ENCODE peak calls at places on chromosomes 11 and 22, in five cellular contexts. H, S, M, D and E are unnamed samples.

GRCh38 chr22:19663821-19664325 is 50.4 kb upstream of the SEPTIN5 start:
- DNase-seq in M (peak), S (no peak), H (peak), D (peak), E (peak)

GRCh38 chr11:11661356-11662040 is 39.7 kb upstream of the GALNT18 start:
- DNase-seq in D (no peak), S (no peak), H (no peak), M (no peak), E (no peak)

GRCh38 chr11:96219981-96220623 is 122.9 kb downstream of the MAML2 start:
- DNase-seq in H (no peak), D (peak), S (no peak), M (peak), E (no peak)

GRCh38 chr11:45724145-45724544 is 58.7 kb upstream of the CHST1 start:
- DNase-seq in D (no peak), H (no peak), M (no peak), S (no peak), E (no peak)

GRCh38 chr22:24953294-24954113 is 988 bp downstream of the KIAA1671 start:
- DNase-seq in S (no peak), H (no peak), D (no peak), M (no peak), E (peak)

GRCh38 chr22:49760280-49760629 is 67.4 kb downstream of the BRD1 start:
- DNase-seq in H (no peak), M (no peak), S (peak), D (no peak), E (no peak)

GRCh38 chr11:23563591-23563990 is 703.3 kb upstream of the CCDC179 start:
- DNase-seq in H (no peak), D (no peak), M (no peak), S (no peak), E (no peak)

GRCh38 chr11:2825261-2825885 is 60.2 kb downstream of the CDKN1C start:
- DNase-seq in S (no peak), D (peak), H (peak), M (peak), E (no peak)

GRCh38 chr11:122756417-122756816 is 81.9 kb upstream of the CRTAM start:
- DNase-seq in D (no peak), M (no peak), S (no peak), H (no peak), E (no peak)
- TF ChIP-seq CTCF in D (no peak), M (no peak), S (no peak), H (peak), E (no peak)

GRCh38 chr22:38698407-38699094 is 2.2 kb downstream of the JOSD1 start:
- DNase-seq in M (no peak), H (no peak), D (no peak), S (no peak), E (no peak)

GRCh38 chr22:38699143-38699542 is 1.6 kb downstream of the JOSD1 start:
- DNase-seq in M (no peak), S (no peak), H (no peak), D (no peak), E (no peak)

GRCh38 chr22:38699784-38700183 is 959 bp downstream of the JOSD1 start:
- DNase-seq in S (peak), M (peak), H (no peak), D (peak), E (no peak)

GRCh38 chr22:38700271-38700788 is 413 bp downstream of the JOSD1 start:
- DNase-seq in D (peak), S (peak), M (no peak), H (no peak), E (peak)

DNA sequence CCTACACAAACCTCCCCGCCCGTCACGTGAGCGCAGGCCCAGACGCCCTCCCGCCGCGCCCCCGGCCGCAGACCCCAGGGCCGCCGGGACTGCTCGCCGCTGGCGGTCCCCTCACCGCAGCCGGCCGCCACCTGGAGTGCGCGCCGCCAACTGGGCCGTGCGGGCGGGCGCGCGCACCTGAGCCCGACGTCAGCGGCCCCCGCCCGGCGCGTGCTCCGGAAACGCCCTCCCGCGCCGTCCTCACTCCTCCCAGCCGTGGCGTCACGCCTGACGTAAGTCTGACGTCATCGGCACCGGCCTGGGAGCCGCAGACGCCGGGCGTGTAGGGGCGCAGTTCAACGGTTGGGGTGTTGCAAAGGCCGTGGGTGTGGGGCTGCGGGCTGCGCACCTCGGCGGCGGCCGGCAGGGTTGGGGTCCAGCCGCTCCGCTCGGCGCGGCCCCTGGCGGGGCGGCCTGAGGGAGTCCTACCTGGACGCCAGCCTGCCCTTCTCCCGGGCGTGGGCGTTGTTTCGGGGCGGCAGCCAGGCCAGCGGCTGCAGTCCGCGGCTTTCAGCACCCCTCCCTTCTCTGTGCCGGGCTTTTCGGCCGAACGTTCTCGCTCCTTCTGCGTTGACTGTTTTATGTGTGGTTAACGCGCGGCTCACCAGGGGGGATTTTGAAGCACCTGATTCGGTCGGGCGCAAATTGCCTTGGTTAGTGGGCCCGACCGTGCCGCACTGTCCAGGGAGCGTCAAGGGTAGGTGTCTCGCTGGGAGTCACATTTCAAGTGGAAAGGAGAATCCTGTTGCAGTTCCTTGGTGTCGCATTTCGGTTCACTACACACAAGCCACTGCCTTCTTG is at the start of gene JOSD1:
- DNase-seq in S (peak), D (peak), M (peak), H (peak), E (peak)
- TF ChIP-seq CTCF in S (no peak), D (no peak), M (no peak), H (no peak), E (no peak)

GRCh38 chr11:116375221-116375620 is 397.6 kb downstream of the BUD13 start:
- DNase-seq in D (no peak), M (no peak), S (no peak), H (no peak), E (no peak)
- TF ChIP-seq CTCF in D (no peak), M (no peak), S (peak), H (no peak), E (no peak)

DNA sequence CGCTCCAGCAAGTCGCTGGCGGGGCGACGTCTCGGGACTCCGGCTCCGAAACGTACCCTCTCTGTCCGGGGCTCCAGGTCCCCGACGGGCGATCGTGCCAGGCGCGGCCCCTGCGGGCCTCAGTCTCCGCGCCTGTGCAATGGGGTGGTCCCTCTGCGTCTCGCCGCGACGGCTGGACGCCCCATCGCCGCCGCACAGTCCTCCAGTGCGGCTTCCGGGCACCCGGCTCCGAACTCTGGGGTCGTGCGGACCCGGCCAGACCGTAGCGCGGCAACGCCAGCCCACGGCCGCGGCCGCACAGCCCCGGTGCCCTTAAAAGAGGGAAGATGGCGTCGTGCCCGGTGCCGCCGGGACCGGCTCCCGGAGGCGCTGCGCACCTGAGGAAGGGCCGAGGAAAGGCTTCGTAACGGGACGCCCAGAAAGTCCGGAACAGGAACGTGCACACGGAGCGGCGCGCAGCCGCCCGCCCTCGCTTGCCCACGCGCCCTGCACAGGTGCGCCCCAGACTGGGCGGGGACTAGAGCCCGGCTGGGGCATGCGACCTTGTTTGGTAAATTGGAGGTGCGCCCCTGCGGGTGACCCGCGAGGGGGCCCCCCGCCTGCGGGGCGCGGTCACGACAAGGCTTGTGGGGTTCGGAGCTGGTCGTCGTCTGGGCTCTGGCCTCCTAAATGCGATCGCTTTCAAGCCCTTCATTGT is 525 bp downstream of the BIK start:
- DNase-seq in S (peak), M (no peak), D (no peak), H (no peak), E (peak)
- TF ChIP-seq CTCF in S (no peak), M (no peak), D (no peak), H (no peak), E (no peak)

GRCh38 chr11:72932132-72932570 is 117.9 kb downstream of the ATG16L2 start:
- DNase-seq in D (peak), S (peak), M (peak), H (peak), E (no peak)
- TF ChIP-seq CTCF in D (no peak), S (no peak), M (no peak), H (no peak), E (no peak)

DNA sequence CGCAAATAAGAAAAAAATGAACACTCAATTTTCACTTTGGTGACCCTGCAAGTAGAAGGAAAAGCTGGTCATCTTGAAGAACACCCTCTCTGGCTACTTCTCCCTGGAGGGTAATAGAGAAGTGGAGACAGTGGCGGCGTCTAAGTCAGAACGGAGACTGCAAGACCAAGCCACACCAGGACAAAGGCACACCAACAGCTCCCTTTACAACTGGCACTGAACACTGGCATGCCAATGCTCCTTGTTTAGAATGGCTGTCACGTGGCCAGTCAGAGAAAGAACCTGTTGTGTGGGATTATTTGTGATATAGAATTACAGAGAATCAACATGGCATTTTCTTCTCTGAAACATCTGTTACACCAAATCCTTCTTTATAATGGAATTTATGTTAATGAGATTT is 61.3 kb upstream of the YPEL1 start:
- DNase-seq in D (no peak), H (no peak), M (no peak), S (no peak), E (no peak)
- TF ChIP-seq CTCF in D (no peak), H (no peak), M (no peak), S (no peak), E (no peak)

DNA sequence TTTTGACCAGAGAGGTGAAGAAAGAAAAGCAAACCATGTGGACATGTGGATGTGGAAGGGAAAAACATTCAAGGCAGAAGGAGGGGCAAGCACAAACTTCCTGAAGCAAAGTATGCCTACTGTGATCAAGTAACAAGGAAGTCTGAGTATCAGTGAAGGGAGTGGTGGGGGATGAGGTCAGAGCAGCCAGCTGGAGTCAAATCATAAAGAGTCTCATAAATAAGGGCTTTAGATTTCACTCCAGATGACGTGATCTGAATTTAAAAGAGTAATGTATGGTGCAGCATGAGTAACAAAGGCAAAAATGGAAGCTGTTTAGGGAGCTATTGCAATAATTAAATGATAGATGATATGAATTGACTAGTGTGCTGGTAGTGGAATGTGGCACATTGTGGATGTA is 665.4 kb upstream of the CCDC90B start:
- DNase-seq in S (no peak), M (no peak), D (no peak), H (no peak), E (no peak)
- TF ChIP-seq CTCF in S (no peak), M (no peak), D (no peak), H (no peak), E (no peak)

DNA sequence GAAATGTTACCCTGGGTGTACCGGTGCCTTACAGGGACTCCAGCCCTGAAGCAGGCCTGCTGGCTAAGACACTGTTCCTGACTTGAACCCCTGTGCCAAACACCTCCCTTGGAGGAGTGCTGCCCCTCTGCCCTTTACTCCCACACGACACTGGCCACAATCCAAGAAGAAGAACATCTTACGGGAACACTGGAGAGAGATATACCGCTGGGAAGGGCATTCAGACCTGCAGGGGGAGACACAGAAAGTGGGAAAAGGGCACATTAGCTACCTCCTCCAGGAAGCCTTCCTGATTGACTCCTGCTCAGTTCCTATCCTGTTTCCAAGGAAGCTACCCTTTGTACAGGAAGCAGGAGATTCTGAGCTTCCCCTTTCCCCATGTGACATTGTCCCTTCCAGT is 18.7 kb downstream of the TMPRSS13 start:
- DNase-seq in H (no peak), S (no peak), D (no peak), M (no peak), E (no peak)
- TF ChIP-seq CTCF in H (no peak), S (no peak), D (no peak), M (no peak), E (no peak)

GRCh38 chr11:28581286-28582242 is 473.4 kb downstream of the METTL15 start:
- DNase-seq in D (peak), H (peak), S (no peak), M (peak), E (no peak)
- TF ChIP-seq CTCF in D (no peak), H (no peak), S (no peak), M (no peak), E (no peak)